ENCODE peak calls at places on chromosomes 12 and 14, in five cellular contexts. N, I, E, X and D are unnamed samples.

GRCh38 chr12:105480162-105480561 is 149.7 kb downstream of the C12orf75 start:
- DNase-seq in N (no peak), E (no peak), X (no peak), I (no peak), D (no peak)

GRCh38 chr14:95725685-95726336 is 11.9 kb upstream of the TCL1A start:
- DNase-seq in N (no peak), X (no peak), I (no peak), E (peak), D (no peak)

GRCh38 chr12:43151406-43152080 is 400.5 kb downstream of the ADAMTS20 start:
- DNase-seq in N (no peak), X (no peak), I (no peak), E (no peak), D (no peak)

GRCh38 chr12:12606793-12607589 is 4.7 kb upstream of the CREBL2 start:
- DNase-seq in I (no peak), E (no peak), X (no peak), N (no peak), D (no peak)

GRCh38 chr12:110107369-110108281 is 16.5 kb upstream of the IFT81 start:
- DNase-seq in I (peak), E (no peak), X (peak), N (no peak), D (no peak)

GRCh38 chr12:132302466-132303358 is 26.7 kb downstream of the GALNT9 start:
- DNase-seq in X (peak), N (no peak), E (peak), I (no peak), D (no peak)

GRCh38 chr12:123106640-123107359 is 44.1 kb downstream of the PITPNM2 start:
- DNase-seq in E (peak), X (no peak), N (peak), I (peak), D (no peak)

GRCh38 chr14:73452341-73453191 is 5.8 kb downstream of the NUMB start:
- DNase-seq in E (no peak), N (no peak), X (no peak), I (no peak), D (no peak)

GRCh38 chr12:92503029-92503931 is 199.5 kb upstream of the PLEKHG7 start:
- DNase-seq in E (no peak), I (no peak), X (peak), N (no peak), D (no peak)

GRCh38 chr12:84596276-84596675 is 316.3 kb downstream of the SLC6A15 start:
- DNase-seq in E (no peak), X (no peak), I (no peak), N (no peak), D (no peak)

GRCh38 chr12:45532113-45532512 is 197.4 kb upstream of the ARID2 start:
- DNase-seq in N (no peak), X (no peak), I (no peak), E (no peak), D (no peak)

GRCh38 chr12:24918596-24918995 is 30.3 kb downstream of the BCAT1 start:
- DNase-seq in I (no peak), N (no peak), X (no peak), E (no peak), D (no peak)

GRCh38 chr14:92105845-92106094 is 612 bp downstream of the ATXN3 start:
- DNase-seq in N (peak), I (peak), X (peak), E (peak), D (no peak)

GRCh38 chr14:71659165-71659564 is 273.1 kb upstream of the RGS6 start:
- DNase-seq in N (no peak), X (no peak), I (no peak), E (no peak), D (no peak)

GRCh38 chr12:121490401-121491257 is 90.2 kb downstream of the KDM2B start:
- DNase-seq in E (no peak), X (no peak), N (no peak), I (no peak), D (no peak)

GRCh38 chr12:72191761-72192160 is 80.4 kb upstream of the TRHDE start:
- DNase-seq in X (no peak), E (no peak), N (no peak), I (no peak), D (no peak)

GRCh38 chr14:77268989-77269595 is 1.9 kb downstream of the NGB start:
- DNase-seq in E (peak), N (no peak), X (no peak), I (no peak), D (no peak)

GRCh38 chr12:108727868-108728735 is 3.2 kb downstream of the CORO1C start:
- DNase-seq in E (no peak), N (no peak), I (no peak), X (no peak), D (no peak)

GRCh38 chr12:79420146-79420618 is 270.6 kb downstream of the PAWR start:
- DNase-seq in I (no peak), E (no peak), X (no peak), N (no peak), D (no peak)

GRCh38 chr12:55996715-55997534 is at the start of gene SUOX:
- DNase-seq in E (peak), N (peak), I (peak), X (peak), D (peak)

GRCh38 chr12:10705655-10706054 is 17.5 kb downstream of the YBX3 start:
- DNase-seq in N (no peak), E (no peak), X (no peak), I (no peak), D (no peak)

GRCh38 chr12:118015944-118016343 is 559 bp upstream of the RFC5 start:
- DNase-seq in E (no peak), N (no peak), I (no peak), X (no peak), D (no peak)

GRCh38 chr14:104346112-104346462 is 207.7 kb downstream of the KIF26A start:
- DNase-seq in I (no peak), X (no peak), N (no peak), E (no peak), D (no peak)

GRCh38 chr12:79063258-79063657 is 198.7 kb downstream of the SYT1 start:
- DNase-seq in N (no peak), E (no peak), I (no peak), X (no peak), D (no peak)

GRCh38 chr14:22513066-22513812 is 75.8 kb downstream of the DAD1 start:
- DNase-seq in X (no peak), E (no peak), I (no peak), N (no peak), D (no peak)
- TF ChIP-seq POLR2AphosphoS5 in X (no peak), E (no peak), I (no peak), N (no peak), D (no peak)

DNA sequence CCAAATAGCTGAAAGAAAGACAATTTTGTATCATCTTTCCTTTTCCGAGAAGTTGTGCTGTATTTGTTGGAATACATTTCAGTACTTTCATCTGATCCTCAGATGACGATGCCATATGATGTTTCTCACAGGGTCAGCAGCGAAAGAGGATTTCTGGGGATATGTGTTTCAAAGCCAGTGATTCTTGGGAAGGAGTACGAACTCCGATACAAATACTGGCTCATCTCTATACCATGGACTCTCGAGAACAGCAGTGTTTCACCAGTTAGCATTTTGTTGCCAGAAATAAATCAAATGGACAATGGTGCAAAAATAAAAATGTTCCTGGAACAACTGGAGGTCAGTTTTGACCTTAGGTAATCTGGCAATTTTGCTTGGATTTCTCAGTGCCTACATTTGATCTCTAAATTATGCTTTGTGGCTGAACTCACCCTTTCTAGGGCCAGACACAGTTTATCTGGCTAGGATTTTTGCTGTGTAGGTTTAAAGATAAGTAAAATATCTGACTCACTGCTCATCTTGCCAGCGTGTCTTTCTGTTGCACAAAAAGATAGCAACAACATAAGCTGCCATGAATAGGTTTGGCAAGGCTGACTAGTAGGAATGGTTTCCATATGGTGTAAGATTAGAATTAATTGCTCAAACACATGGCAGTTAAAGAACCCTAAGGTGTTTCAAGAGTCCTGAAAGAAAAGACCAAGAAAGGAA is 11.0 kb upstream of the MGP start:
- DNase-seq in E (no peak), I (no peak), X (no peak), N (peak), D (no peak)
- TF ChIP-seq POLR2AphosphoS5 in E (no peak), I (no peak), X (peak), N (no peak), D (no peak)

GRCh38 chr12:95218852-95219171 is 1.2 kb downstream of the VEZT start:
- DNase-seq in N (no peak), I (peak), X (no peak), E (peak), D (no peak)
- TF ChIP-seq POLR2AphosphoS5 in N (no peak), I (no peak), X (no peak), E (no peak), D (no peak)

GRCh38 chr12:51926064-51926632 is 18.8 kb downstream of the ACVRL1 start:
- DNase-seq in N (no peak), I (no peak), X (no peak), E (no peak), D (no peak)
- TF ChIP-seq POLR2AphosphoS5 in N (no peak), I (no peak), X (no peak), E (peak), D (no peak)